ENCODE peak calls at places on chromosomes 12 and 14, in six cellular contexts. H is stimulated activated naive CD4-positive, alpha-beta T cell; R is AG04450; I is activated CD8-positive, alpha-beta memory T cell treated with anti-CD3 and anti-CD28 coated beads, Interleukin-2, amount 50 U/mL, for 4 hours; G is AG09309; L is M059J. T is an unnamed sample.

GRCh38 chr14:59123975-59124374 is 64.5 kb upstream of the DAAM1 start:
- DNase-seq in H (no peak), R (no peak), I (no peak), G (no peak), L (peak), T (no peak)

GRCh38 chr12:123502163-123502562 is 31.4 kb downstream of the RILPL1 start:
- DNase-seq in H (no peak), R (no peak), I (no peak), G (no peak), L (no peak), T (no peak)

GRCh38 chr12:111440631-111441030 is 34.9 kb downstream of the SH2B3 start:
- DNase-seq in H (no peak), R (no peak), I (peak), G (no peak), L (no peak), T (peak)

GRCh38 chr12:5623411-5623810 is 191.5 kb downstream of the NTF3 start:
- DNase-seq in H (no peak), R (no peak), I (no peak), G (no peak), L (no peak), T (no peak)

GRCh38 chr14:87049886-87050820 is 942.8 kb downstream of the GALC start:
- DNase-seq in H (peak), R (peak), I (no peak), G (peak), L (no peak), T (no peak)

GRCh38 chr12:1629338-1630080 is 478 bp downstream of the WNT5B start:
- DNase-seq in H (no peak), R (no peak), I (no peak), G (no peak), L (no peak), T (no peak)

GRCh38 chr14:77299776-77300175 is 20.9 kb downstream of the POMT2 start:
- DNase-seq in H (no peak), R (no peak), I (no peak), G (no peak), L (no peak), T (no peak)

GRCh38 chr14:106665814-106666213 is 1139.4 kb downstream of the TMEM121 start:
- DNase-seq in H (no peak), R (no peak), I (peak), G (no peak), L (no peak), T (no peak)

GRCh38 chr12:14193623-14194022 is 171.9 kb upstream of the ATF7IP start:
- DNase-seq in H (no peak), R (no peak), I (no peak), G (no peak), L (no peak), T (no peak)

T was measured in activated T-cell treated with anti-CD3 and anti-CD28 coated beads, Interleukin-2, amount 50 U/mL, for 24 hours.